ENCODE peak calls at places on chromosomes 4 and X, in four cellular contexts. M is IMR-90, G is left lung, X is fibroblast of pulmonary artery. P is an unnamed sample.

GRCh38 chr4:179325181-179325580 is 1882.9 kb upstream of the AGA start:
- DNase-seq in G (no peak), X (no peak), M (no peak), P (no peak)

GRCh38 chr4:184320630-184321029 is 103.0 kb upstream of the ENPP6 start:
- DNase-seq in X (no peak), G (no peak), M (peak), P (no peak)

GRCh38 chr4:77927991-77928925 is 65.6 kb downstream of the MRPL1 start:
- DNase-seq in X (peak), M (peak), G (no peak), P (no peak)

GRCh38 chr4:8403173-8403753 is 37.3 kb downstream of the ACOX3 start:
- DNase-seq in M (peak), G (peak), X (peak), P (peak)

GRCh38 chr4:141003193-141003592 is 130.1 kb downstream of the RNF150 start:
- DNase-seq in G (no peak), M (no peak), X (no peak), P (no peak)

GRCh38 chr4:77776182-77777134 is 42.7 kb downstream of the CNOT6L start:
- DNase-seq in X (peak), M (peak), G (no peak), P (no peak)

GRCh38 chr4:20203508-20203907 is 48.2 kb upstream of the SLIT2 start:
- DNase-seq in X (peak), G (no peak), M (peak), P (no peak)

GRCh38 chr4:76753814-76754213 is 144.1 kb downstream of the SOWAHB start:
- DNase-seq in G (no peak), X (peak), M (peak), P (no peak)

GRCh38 chr4:2304321-2304876 is 42.5 kb upstream of the MXD4 start:
- DNase-seq in G (no peak), M (no peak), X (no peak), P (no peak)

GRCh38 chr4:112410364-112410763 is 105.6 kb downstream of the NEUROG2 start:
- DNase-seq in X (no peak), G (no peak), M (no peak), P (no peak)

GRCh38 chr4:73528171-73528570 is 46.6 kb downstream of the AFM start:
- DNase-seq in X (peak), M (no peak), G (no peak), P (no peak)

GRCh38 chr4:148574502-148574901 is 132.3 kb upstream of the NR3C2 start:
- DNase-seq in X (peak), M (peak), G (no peak), P (no peak)

DNA sequence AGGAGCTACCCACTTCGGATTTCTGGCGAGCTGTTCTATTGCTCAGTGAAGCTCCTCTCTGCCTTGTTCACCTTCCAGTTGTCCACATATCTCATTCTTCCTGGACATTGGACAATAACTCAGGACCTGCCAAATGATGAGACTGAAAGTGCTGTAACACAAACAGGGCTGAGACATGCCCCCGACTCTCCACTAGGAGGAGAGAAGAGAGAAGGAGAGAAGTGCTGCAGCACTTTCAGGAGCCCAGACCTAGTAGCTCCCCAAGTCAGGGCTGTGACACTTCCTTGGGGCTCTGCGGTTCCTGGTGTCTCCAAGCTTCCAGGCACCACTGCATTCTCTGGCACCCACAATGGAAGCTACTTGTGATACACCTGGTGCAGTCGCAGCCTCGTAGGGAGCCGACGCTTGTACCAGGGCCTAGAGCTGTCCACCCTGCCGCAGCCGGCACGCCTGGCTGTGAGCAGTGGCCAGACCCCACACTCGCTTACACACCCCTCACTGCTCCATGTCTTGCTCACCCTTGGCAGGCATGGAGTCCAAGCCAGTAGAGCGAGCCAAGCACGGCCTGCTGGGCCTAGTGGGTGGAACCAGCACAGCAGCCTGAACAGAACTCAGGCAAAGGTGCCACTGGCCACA is 234.9 kb downstream of the TECRL start:
- DNase-seq in M (no peak), X (no peak), G (no peak), P (no peak)
- TF ChIP-seq CTCF in M (no peak), X (no peak), G (no peak), P (no peak)

DNA sequence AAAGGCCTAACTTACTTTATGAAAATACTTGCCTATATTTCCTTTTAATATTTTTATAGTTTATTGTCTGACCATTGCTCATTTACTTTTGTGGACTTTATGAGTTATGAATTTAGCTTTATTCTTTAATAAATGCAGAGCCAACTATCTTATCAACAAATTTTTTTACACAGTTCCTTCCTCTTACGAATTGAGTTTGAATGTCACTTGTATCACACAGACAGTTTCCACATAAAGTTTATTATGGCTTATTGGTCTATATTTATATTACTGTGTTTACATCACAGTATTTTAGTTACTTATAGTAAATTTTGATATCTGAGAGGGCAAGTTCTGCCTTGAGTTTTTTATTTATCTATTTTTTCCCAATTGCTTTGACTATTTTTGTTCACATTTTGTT is 450.6 kb downstream of the C4orf33 start:
- DNase-seq in X (peak), M (no peak), G (no peak), P (no peak)
- TF ChIP-seq CTCF in X (no peak), M (no peak), G (no peak), P (no peak)

DNA sequence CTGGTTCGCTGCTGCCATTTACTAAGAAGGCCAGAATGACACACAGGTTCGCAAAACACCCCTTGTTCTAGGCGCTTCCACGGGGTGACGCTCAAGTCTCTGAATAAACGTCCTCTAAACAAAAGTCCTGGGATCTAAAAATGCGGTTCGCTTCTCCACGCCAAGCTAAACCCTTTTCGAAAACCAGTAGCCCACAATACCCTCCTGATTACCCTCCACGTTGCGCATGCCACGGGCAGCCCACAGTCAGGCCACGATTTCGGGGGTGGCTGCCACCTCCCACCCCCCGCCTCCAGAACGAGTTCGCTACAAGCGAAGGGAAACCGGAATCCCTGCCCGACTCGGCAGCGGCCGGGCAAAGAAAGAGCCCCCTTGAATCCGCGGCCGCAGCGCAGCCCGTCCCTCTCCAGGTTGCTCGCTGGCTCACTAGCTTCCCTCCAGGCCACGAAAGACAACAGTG is 423 bp downstream of the RPL39 start:
- DNase-seq in M (peak), G (no peak), X (peak), P (no peak)
- TF ChIP-seq CTCF in M (peak), G (no peak), X (peak), P (peak)

DNA sequence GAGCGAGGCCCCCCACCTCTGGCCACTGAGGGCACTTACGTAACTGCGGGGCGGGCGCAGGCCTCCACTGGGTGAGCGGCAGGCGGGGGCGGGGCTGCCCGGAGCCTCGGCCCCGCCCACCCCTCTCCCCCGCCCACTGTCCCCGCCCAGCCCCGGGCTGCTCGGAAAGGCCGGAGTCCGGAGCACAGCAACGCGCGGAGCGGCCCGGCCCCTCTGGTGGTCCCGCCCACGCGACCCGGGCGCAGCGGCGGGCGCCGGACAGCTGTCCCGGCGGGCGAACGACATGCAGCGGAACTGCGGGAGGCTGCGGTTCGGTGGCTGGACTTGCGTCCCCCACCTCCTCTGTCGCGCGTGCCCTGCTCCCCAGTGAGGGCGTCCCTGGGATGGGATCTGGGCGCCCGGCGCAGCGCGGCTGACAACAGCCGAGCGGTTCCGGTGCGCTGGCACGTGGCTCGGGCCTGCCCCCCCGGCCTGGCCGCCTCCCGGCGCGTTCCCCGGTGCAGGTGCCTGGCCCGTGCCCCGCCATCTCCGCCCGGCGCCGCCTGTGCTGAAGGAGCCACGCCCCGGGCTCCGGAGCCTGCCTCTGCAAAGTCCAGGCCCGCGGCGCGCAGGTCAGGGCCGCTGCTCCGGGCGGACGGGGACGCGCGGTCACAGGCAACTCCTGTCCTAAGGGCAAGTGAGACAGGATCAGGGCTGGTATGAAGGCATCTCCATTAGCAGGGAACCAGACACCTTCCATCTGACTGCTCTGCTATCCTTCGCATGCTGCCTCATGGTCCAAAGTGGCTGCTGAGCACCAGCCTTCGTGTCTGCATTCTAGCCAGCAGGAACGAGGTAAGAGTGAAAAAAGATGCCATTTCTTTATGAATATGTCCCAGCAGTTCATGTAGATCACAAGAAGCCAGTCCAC is 21.8 kb upstream of the JAKMIP1 start:
- DNase-seq in M (no peak), G (no peak), X (peak), P (no peak)
- TF ChIP-seq CTCF in M (no peak), G (no peak), X (no peak), P (no peak)

GRCh38 chrX:134144231-134144630 is 92.8 kb upstream of the CCDC160 start:
- DNase-seq in X (peak), M (peak), G (no peak), P (no peak)
- TF ChIP-seq CTCF in X (peak), M (peak), G (peak), P (peak)

P was measured in chondrocyte.